ENCODE peak calls at places on chromosome X, in ten cellular contexts. One of them, this sample, is unnamed.

GRCh38 chrX:96684339-96685204 is at the start of gene DIAPH2:
- DNase-seq in naive B cell: peak
- DNase-seq in stomach: peak
- DNase-seq in stimulated activated CD4-positive, alpha-beta T cell treated with anti-CD3 and anti-CD28 coated beads, Interleukin-12 subunit alpha, Interleukin-12 subunit beta, amount 100 ng/mL, for 48 hours: peak
- DNase-seq in CD8-positive, alpha-beta memory T cell: peak
- DNase-seq in HFF-Myc: no peak
- DNase-seq in activated T-helper 1 cell treated with Interleukin-2 at 50 U/mL for 16 hours: peak
- DNase-seq in effector memory CD4-positive, alpha-beta T cell: peak
- DNase-seq in substantia nigra: peak
- DNase-seq in adipocyte: peak
- DNase-seq in this sample: peak

GRCh38 chrX:16185725-16186136 is 18.4 kb downstream of the MAGEB17 start:
- DNase-seq in HFF-Myc: peak
- DNase-seq in substantia nigra: no peak
- DNase-seq in adipocyte: peak
- DNase-seq in stomach: no peak
- DNase-seq in naive B cell: no peak
- DNase-seq in CD8-positive, alpha-beta memory T cell: no peak
- DNase-seq in stimulated activated CD4-positive, alpha-beta T cell treated with anti-CD3 and anti-CD28 coated beads, Interleukin-12 subunit alpha, Interleukin-12 subunit beta, amount 100 ng/mL, for 48 hours: no peak
- DNase-seq in activated T-helper 1 cell treated with Interleukin-2 at 50 U/mL for 16 hours: no peak
- DNase-seq in effector memory CD4-positive, alpha-beta T cell: no peak
- DNase-seq in this sample: peak

GRCh38 chrX:10049246-10049645 is 82.1 kb downstream of the CLDN34 start:
- DNase-seq in stimulated activated CD4-positive, alpha-beta T cell treated with anti-CD3 and anti-CD28 coated beads, Interleukin-12 subunit alpha, Interleukin-12 subunit beta, amount 100 ng/mL, for 48 hours: no peak
- DNase-seq in activated T-helper 1 cell treated with Interleukin-2 at 50 U/mL for 16 hours: no peak
- DNase-seq in CD8-positive, alpha-beta memory T cell: no peak
- DNase-seq in stomach: no peak
- DNase-seq in substantia nigra: no peak
- DNase-seq in naive B cell: no peak
- DNase-seq in effector memory CD4-positive, alpha-beta T cell: no peak
- DNase-seq in HFF-Myc: no peak
- DNase-seq in adipocyte: peak
- DNase-seq in this sample: peak

GRCh38 chrX:16267431-16267830 is 100.2 kb downstream of the MAGEB17 start:
- DNase-seq in activated T-helper 1 cell treated with Interleukin-2 at 50 U/mL for 16 hours: no peak
- DNase-seq in substantia nigra: no peak
- DNase-seq in stomach: no peak
- DNase-seq in naive B cell: no peak
- DNase-seq in stimulated activated CD4-positive, alpha-beta T cell treated with anti-CD3 and anti-CD28 coated beads, Interleukin-12 subunit alpha, Interleukin-12 subunit beta, amount 100 ng/mL, for 48 hours: no peak
- DNase-seq in HFF-Myc: no peak
- DNase-seq in CD8-positive, alpha-beta memory T cell: no peak
- DNase-seq in effector memory CD4-positive, alpha-beta T cell: no peak
- DNase-seq in adipocyte: no peak
- DNase-seq in this sample: no peak

GRCh38 chrX:134658002-134658401 is 269 bp downstream of the PLAC1 start:
- DNase-seq in effector memory CD4-positive, alpha-beta T cell: no peak
- DNase-seq in substantia nigra: no peak
- DNase-seq in naive B cell: no peak
- DNase-seq in adipocyte: no peak
- DNase-seq in CD8-positive, alpha-beta memory T cell: no peak
- DNase-seq in stomach: no peak
- DNase-seq in HFF-Myc: no peak
- DNase-seq in activated T-helper 1 cell treated with Interleukin-2 at 50 U/mL for 16 hours: no peak
- DNase-seq in stimulated activated CD4-positive, alpha-beta T cell treated with anti-CD3 and anti-CD28 coated beads, Interleukin-12 subunit alpha, Interleukin-12 subunit beta, amount 100 ng/mL, for 48 hours: no peak
- DNase-seq in this sample: no peak

GRCh38 chrX:105695451-105695850 is 126.9 kb upstream of the NRK start:
- DNase-seq in HFF-Myc: no peak
- DNase-seq in naive B cell: no peak
- DNase-seq in stimulated activated CD4-positive, alpha-beta T cell treated with anti-CD3 and anti-CD28 coated beads, Interleukin-12 subunit alpha, Interleukin-12 subunit beta, amount 100 ng/mL, for 48 hours: no peak
- DNase-seq in effector memory CD4-positive, alpha-beta T cell: no peak
- DNase-seq in CD8-positive, alpha-beta memory T cell: no peak
- DNase-seq in substantia nigra: no peak
- DNase-seq in stomach: no peak
- DNase-seq in adipocyte: peak
- DNase-seq in activated T-helper 1 cell treated with Interleukin-2 at 50 U/mL for 16 hours: no peak
- DNase-seq in this sample: no peak

GRCh38 chrX:13177921-13178320 is 133.5 kb upstream of the FAM9C start:
- DNase-seq in naive B cell: no peak
- DNase-seq in activated T-helper 1 cell treated with Interleukin-2 at 50 U/mL for 16 hours: no peak
- DNase-seq in effector memory CD4-positive, alpha-beta T cell: no peak
- DNase-seq in stimulated activated CD4-positive, alpha-beta T cell treated with anti-CD3 and anti-CD28 coated beads, Interleukin-12 subunit alpha, Interleukin-12 subunit beta, amount 100 ng/mL, for 48 hours: no peak
- DNase-seq in stomach: no peak
- DNase-seq in HFF-Myc: no peak
- DNase-seq in substantia nigra: no peak
- DNase-seq in CD8-positive, alpha-beta memory T cell: no peak
- DNase-seq in adipocyte: no peak
- DNase-seq in this sample: no peak

GRCh38 chrX:135087867-135088266 is 32.5 kb downstream of the ETDB start:
- DNase-seq in stimulated activated CD4-positive, alpha-beta T cell treated with anti-CD3 and anti-CD28 coated beads, Interleukin-12 subunit alpha, Interleukin-12 subunit beta, amount 100 ng/mL, for 48 hours: no peak
- DNase-seq in effector memory CD4-positive, alpha-beta T cell: no peak
- DNase-seq in adipocyte: no peak
- DNase-seq in CD8-positive, alpha-beta memory T cell: no peak
- DNase-seq in naive B cell: no peak
- DNase-seq in HFF-Myc: no peak
- DNase-seq in substantia nigra: no peak
- DNase-seq in stomach: no peak
- DNase-seq in activated T-helper 1 cell treated with Interleukin-2 at 50 U/mL for 16 hours: no peak
- DNase-seq in this sample: peak

GRCh38 chrX:151902813-151903591 is 9.7 kb upstream of the MAGEA4 start:
- DNase-seq in stomach: no peak
- DNase-seq in stimulated activated CD4-positive, alpha-beta T cell treated with anti-CD3 and anti-CD28 coated beads, Interleukin-12 subunit alpha, Interleukin-12 subunit beta, amount 100 ng/mL, for 48 hours: no peak
- DNase-seq in naive B cell: no peak
- DNase-seq in substantia nigra: no peak
- DNase-seq in effector memory CD4-positive, alpha-beta T cell: no peak
- DNase-seq in HFF-Myc: peak
- DNase-seq in CD8-positive, alpha-beta memory T cell: no peak
- DNase-seq in activated T-helper 1 cell treated with Interleukin-2 at 50 U/mL for 16 hours: no peak
- DNase-seq in adipocyte: peak
- DNase-seq in this sample: peak

GRCh38 chrX:29136904-29137303 is 549.7 kb downstream of the IL1RAPL1 start:
- DNase-seq in effector memory CD4-positive, alpha-beta T cell: no peak
- DNase-seq in substantia nigra: no peak
- DNase-seq in activated T-helper 1 cell treated with Interleukin-2 at 50 U/mL for 16 hours: no peak
- DNase-seq in CD8-positive, alpha-beta memory T cell: no peak
- DNase-seq in HFF-Myc: no peak
- DNase-seq in naive B cell: no peak
- DNase-seq in stimulated activated CD4-positive, alpha-beta T cell treated with anti-CD3 and anti-CD28 coated beads, Interleukin-12 subunit alpha, Interleukin-12 subunit beta, amount 100 ng/mL, for 48 hours: no peak
- DNase-seq in stomach: no peak
- DNase-seq in adipocyte: no peak
- DNase-seq in this sample: no peak

GRCh38 chrX:150313514-150313913 is 49.6 kb upstream of the MAMLD1 start:
- DNase-seq in activated T-helper 1 cell treated with Interleukin-2 at 50 U/mL for 16 hours: no peak
- DNase-seq in adipocyte: no peak
- DNase-seq in CD8-positive, alpha-beta memory T cell: no peak
- DNase-seq in stomach: no peak
- DNase-seq in effector memory CD4-positive, alpha-beta T cell: no peak
- DNase-seq in substantia nigra: no peak
- DNase-seq in naive B cell: no peak
- DNase-seq in HFF-Myc: no peak
- DNase-seq in stimulated activated CD4-positive, alpha-beta T cell treated with anti-CD3 and anti-CD28 coated beads, Interleukin-12 subunit alpha, Interleukin-12 subunit beta, amount 100 ng/mL, for 48 hours: no peak
- DNase-seq in this sample: no peak

GRCh38 chrX:44898411-44899221 is 25.6 kb downstream of the KDM6A start:
- DNase-seq in effector memory CD4-positive, alpha-beta T cell: no peak
- DNase-seq in activated T-helper 1 cell treated with Interleukin-2 at 50 U/mL for 16 hours: no peak
- DNase-seq in stomach: peak
- DNase-seq in CD8-positive, alpha-beta memory T cell: no peak
- DNase-seq in substantia nigra: no peak
- DNase-seq in HFF-Myc: no peak
- DNase-seq in naive B cell: no peak
- DNase-seq in stimulated activated CD4-positive, alpha-beta T cell treated with anti-CD3 and anti-CD28 coated beads, Interleukin-12 subunit alpha, Interleukin-12 subunit beta, amount 100 ng/mL, for 48 hours: no peak
- DNase-seq in adipocyte: no peak
- DNase-seq in this sample: no peak

GRCh38 chrX:65601530-65602281 is 65.7 kb upstream of the MSN start:
- DNase-seq in substantia nigra: no peak
- DNase-seq in adipocyte: peak
- DNase-seq in stimulated activated CD4-positive, alpha-beta T cell treated with anti-CD3 and anti-CD28 coated beads, Interleukin-12 subunit alpha, Interleukin-12 subunit beta, amount 100 ng/mL, for 48 hours: no peak
- DNase-seq in HFF-Myc: peak
- DNase-seq in stomach: peak
- DNase-seq in naive B cell: no peak
- DNase-seq in CD8-positive, alpha-beta memory T cell: peak
- DNase-seq in activated T-helper 1 cell treated with Interleukin-2 at 50 U/mL for 16 hours: peak
- DNase-seq in effector memory CD4-positive, alpha-beta T cell: peak
- DNase-seq in this sample: peak

GRCh38 chrX:10989386-10989785 is 121.7 kb upstream of the HCCS start:
- DNase-seq in naive B cell: no peak
- DNase-seq in activated T-helper 1 cell treated with Interleukin-2 at 50 U/mL for 16 hours: no peak
- DNase-seq in stimulated activated CD4-positive, alpha-beta T cell treated with anti-CD3 and anti-CD28 coated beads, Interleukin-12 subunit alpha, Interleukin-12 subunit beta, amount 100 ng/mL, for 48 hours: no peak
- DNase-seq in CD8-positive, alpha-beta memory T cell: no peak
- DNase-seq in adipocyte: no peak
- DNase-seq in HFF-Myc: no peak
- DNase-seq in effector memory CD4-positive, alpha-beta T cell: no peak
- DNase-seq in stomach: no peak
- DNase-seq in substantia nigra: no peak
- DNase-seq in this sample: no peak

GRCh38 chrX:19852014-19853005 is 35.1 kb downstream of the SH3KBP1 start:
- DNase-seq in stimulated activated CD4-positive, alpha-beta T cell treated with anti-CD3 and anti-CD28 coated beads, Interleukin-12 subunit alpha, Interleukin-12 subunit beta, amount 100 ng/mL, for 48 hours: no peak
- DNase-seq in CD8-positive, alpha-beta memory T cell: no peak
- DNase-seq in naive B cell: no peak
- DNase-seq in HFF-Myc: no peak
- DNase-seq in substantia nigra: no peak
- DNase-seq in effector memory CD4-positive, alpha-beta T cell: no peak
- DNase-seq in stomach: no peak
- DNase-seq in activated T-helper 1 cell treated with Interleukin-2 at 50 U/mL for 16 hours: no peak
- DNase-seq in adipocyte: no peak
- DNase-seq in this sample: peak

GRCh38 chrX:110915120-110915519 is 119.5 kb upstream of the CHRDL1 start:
- DNase-seq in effector memory CD4-positive, alpha-beta T cell: no peak
- DNase-seq in stimulated activated CD4-positive, alpha-beta T cell treated with anti-CD3 and anti-CD28 coated beads, Interleukin-12 subunit alpha, Interleukin-12 subunit beta, amount 100 ng/mL, for 48 hours: no peak
- DNase-seq in stomach: no peak
- DNase-seq in HFF-Myc: peak
- DNase-seq in adipocyte: peak
- DNase-seq in substantia nigra: no peak
- DNase-seq in CD8-positive, alpha-beta memory T cell: no peak
- DNase-seq in naive B cell: no peak
- DNase-seq in activated T-helper 1 cell treated with Interleukin-2 at 50 U/mL for 16 hours: no peak
- DNase-seq in this sample: peak

GRCh38 chrX:1581132-1581531 is 10.3 kb upstream of the AKAP17A start:
- DNase-seq in stomach: peak
- DNase-seq in HFF-Myc: peak
- DNase-seq in effector memory CD4-positive, alpha-beta T cell: peak
- DNase-seq in naive B cell: peak
- DNase-seq in stimulated activated CD4-positive, alpha-beta T cell treated with anti-CD3 and anti-CD28 coated beads, Interleukin-12 subunit alpha, Interleukin-12 subunit beta, amount 100 ng/mL, for 48 hours: peak
- DNase-seq in activated T-helper 1 cell treated with Interleukin-2 at 50 U/mL for 16 hours: peak
- DNase-seq in adipocyte: peak
- DNase-seq in CD8-positive, alpha-beta memory T cell: peak
- DNase-seq in substantia nigra: no peak
- DNase-seq in this sample: no peak

GRCh38 chrX:125742811-125743210 is 423.1 kb downstream of the TEX13C start:
- DNase-seq in adipocyte: no peak
- DNase-seq in substantia nigra: no peak
- DNase-seq in CD8-positive, alpha-beta memory T cell: no peak
- DNase-seq in naive B cell: no peak
- DNase-seq in stimulated activated CD4-positive, alpha-beta T cell treated with anti-CD3 and anti-CD28 coated beads, Interleukin-12 subunit alpha, Interleukin-12 subunit beta, amount 100 ng/mL, for 48 hours: no peak
- DNase-seq in stomach: no peak
- DNase-seq in effector memory CD4-positive, alpha-beta T cell: no peak
- DNase-seq in HFF-Myc: no peak
- DNase-seq in activated T-helper 1 cell treated with Interleukin-2 at 50 U/mL for 16 hours: no peak
- DNase-seq in this sample: no peak

GRCh38 chrX:88886908-88887307 is 139.9 kb downstream of the CPXCR1 start:
- DNase-seq in naive B cell: no peak
- DNase-seq in HFF-Myc: no peak
- DNase-seq in adipocyte: no peak
- DNase-seq in stimulated activated CD4-positive, alpha-beta T cell treated with anti-CD3 and anti-CD28 coated beads, Interleukin-12 subunit alpha, Interleukin-12 subunit beta, amount 100 ng/mL, for 48 hours: no peak
- DNase-seq in effector memory CD4-positive, alpha-beta T cell: no peak
- DNase-seq in activated T-helper 1 cell treated with Interleukin-2 at 50 U/mL for 16 hours: no peak
- DNase-seq in stomach: peak
- DNase-seq in CD8-positive, alpha-beta memory T cell: no peak
- DNase-seq in substantia nigra: no peak
- DNase-seq in this sample: no peak

GRCh38 chrX:11421816-11422528 is 128.8 kb downstream of the AMELX start:
- DNase-seq in CD8-positive, alpha-beta memory T cell: no peak
- DNase-seq in stimulated activated CD4-positive, alpha-beta T cell treated with anti-CD3 and anti-CD28 coated beads, Interleukin-12 subunit alpha, Interleukin-12 subunit beta, amount 100 ng/mL, for 48 hours: no peak
- DNase-seq in stomach: no peak
- DNase-seq in substantia nigra: no peak
- DNase-seq in activated T-helper 1 cell treated with Interleukin-2 at 50 U/mL for 16 hours: no peak
- DNase-seq in HFF-Myc: no peak
- DNase-seq in effector memory CD4-positive, alpha-beta T cell: no peak
- DNase-seq in adipocyte: no peak
- DNase-seq in naive B cell: no peak
- DNase-seq in this sample: no peak

GRCh38 chrX:18855919-18856644 is 127.8 kb downstream of the PHKA2 start:
- DNase-seq in CD8-positive, alpha-beta memory T cell: no peak
- DNase-seq in HFF-Myc: no peak
- DNase-seq in substantia nigra: no peak
- DNase-seq in activated T-helper 1 cell treated with Interleukin-2 at 50 U/mL for 16 hours: no peak
- DNase-seq in stomach: no peak
- DNase-seq in adipocyte: no peak
- DNase-seq in effector memory CD4-positive, alpha-beta T cell: no peak
- DNase-seq in naive B cell: no peak
- DNase-seq in stimulated activated CD4-positive, alpha-beta T cell treated with anti-CD3 and anti-CD28 coated beads, Interleukin-12 subunit alpha, Interleukin-12 subunit beta, amount 100 ng/mL, for 48 hours: no peak
- DNase-seq in this sample: peak